ENCODE peak calls at places on chromosomes 5 and 9, in eight cellular contexts. W is uterus, J is spleen, R is lower lobe of right lung, U is fibroblast of pulmonary artery, N is A673, Q is colonic mucosa, S is astrocyte. M is an unnamed sample.

GRCh38 chr9:68473790-68474189 is 66.9 kb downstream of the TMEM252 start:
- DNase-seq in W (no peak), J (no peak), R (no peak), U (no peak), N (no peak), Q (no peak), S (no peak), M (no peak)

GRCh38 chr9:97535771-97536170 is 34.3 kb downstream of the TMOD1 start:
- DNase-seq in W (no peak), J (no peak), R (no peak), U (no peak), N (no peak), Q (no peak), S (no peak), M (no peak)

GRCh38 chr9:87336407-87336806 is 161.3 kb upstream of the DAPK1 start:
- DNase-seq in W (no peak), J (no peak), R (no peak), U (peak), N (peak), Q (no peak), S (no peak), M (no peak)

GRCh38 chr9:38434833-38435232 is 10.6 kb upstream of the IGFBPL1 start:
- DNase-seq in W (no peak), J (no peak), R (no peak), U (no peak), N (no peak), Q (peak), S (no peak), M (no peak)

GRCh38 chr5:78636682-78637081 is 11.9 kb downstream of the LHFPL2 start:
- DNase-seq in W (no peak), J (no peak), R (no peak), U (no peak), N (no peak), Q (no peak), S (no peak), M (no peak)

GRCh38 chr5:58127486-58128220 is 332.2 kb downstream of the PLK2 start:
- DNase-seq in W (no peak), J (no peak), R (no peak), U (no peak), N (no peak), Q (no peak), S (no peak), M (no peak)

GRCh38 chr5:157280927-157281326 is 15.0 kb downstream of the CYFIP2 start:
- DNase-seq in W (no peak), J (no peak), R (no peak), U (peak), N (no peak), Q (no peak), S (peak), M (no peak)

GRCh38 chr9:86452194-86452828 is 98.1 kb upstream of the TUT7 start:
- DNase-seq in W (peak), J (no peak), R (no peak), U (no peak), N (no peak), Q (no peak), S (no peak), M (no peak)

GRCh38 chr9:136762915-136763648 is 1.2 kb downstream of the LCN15 start:
- DNase-seq in W (peak), J (no peak), R (peak), U (peak), N (peak), Q (peak), S (no peak), M (peak)

GRCh38 chr5:115308815-115309214 is 12.4 kb upstream of the CCDC112 start:
- DNase-seq in W (no peak), J (no peak), R (no peak), U (no peak), N (no peak), Q (no peak), S (no peak), M (no peak)

GRCh38 chr5:39412995-39413394 is 11.8 kb downstream of the DAB2 start:
- DNase-seq in W (no peak), J (no peak), R (no peak), U (no peak), N (no peak), Q (no peak), S (no peak), M (no peak)

GRCh38 chr5:113508756-113509155 is 4.7 kb upstream of the YTHDC2 start:
- DNase-seq in W (no peak), J (no peak), R (no peak), U (no peak), N (no peak), Q (no peak), S (peak), M (no peak)

GRCh38 chr9:115640887-115641286 is 512.7 kb upstream of the PAPPA start:
- DNase-seq in W (no peak), J (no peak), R (no peak), U (peak), N (no peak), Q (no peak), S (peak), M (no peak)

GRCh38 chr5:88690619-88691560 is 192.1 kb downstream of the MEF2C start:
- DNase-seq in W (peak), J (peak), R (peak), U (peak), N (peak), Q (peak), S (peak), M (peak)

GRCh38 chr9:20670395-20670794 is 13.7 kb upstream of the FOCAD start:
- DNase-seq in W (no peak), J (no peak), R (no peak), U (no peak), N (no peak), Q (no peak), S (no peak), M (no peak)

GRCh38 chr9:101977614-101978210 is 239.3 kb upstream of the GRIN3A start:
- DNase-seq in W (no peak), J (no peak), R (no peak), U (peak), N (peak), Q (no peak), S (no peak), M (no peak)

GRCh38 chr5:19986036-19986619 is 1.9 kb downstream of the CDH18 start:
- DNase-seq in W (no peak), J (no peak), R (no peak), U (peak), N (no peak), Q (no peak), S (peak), M (no peak)

GRCh38 chr5:175460560-175460959 is 16.6 kb upstream of the DRD1 start:
- DNase-seq in W (no peak), J (no peak), R (no peak), U (no peak), N (no peak), Q (no peak), S (no peak), M (no peak)

GRCh38 chr5:123538670-123539459 is 26.9 kb downstream of the CSNK1G3 start:
- DNase-seq in W (no peak), J (no peak), R (no peak), U (peak), N (peak), Q (no peak), S (peak), M (peak)

GRCh38 chr5:28580616-28581015 is 1542.2 kb upstream of the CDH9 start:
- DNase-seq in W (no peak), J (no peak), R (no peak), U (peak), N (no peak), Q (no peak), S (peak), M (no peak)

GRCh38 chr5:11504794-11505193 is 399.5 kb downstream of the CTNND2 start:
- DNase-seq in W (no peak), J (no peak), R (no peak), U (no peak), N (peak), Q (no peak), S (peak), M (peak)

GRCh38 chr5:151094054-151094858 is 13.4 kb upstream of the TNIP1 start:
- DNase-seq in W (no peak), J (peak), R (no peak), U (peak), N (no peak), Q (peak), S (no peak), M (no peak)

GRCh38 chr9:83304686-83305085 is 233.5 kb downstream of the FRMD3 start:
- DNase-seq in W (peak), J (no peak), R (peak), U (peak), N (peak), Q (peak), S (peak), M (no peak)

GRCh38 chr9:121197135-121197534 is 4.5 kb downstream of the RAB14 start:
- DNase-seq in W (no peak), J (no peak), R (no peak), U (no peak), N (no peak), Q (no peak), S (no peak), M (no peak)

GRCh38 chr5:54524082-54524481 is 6.5 kb downstream of the SNX18 start:
- DNase-seq in W (no peak), J (no peak), R (no peak), U (no peak), N (no peak), Q (no peak), S (no peak), M (no peak)

GRCh38 chr5:38607930-38608545 is 51.6 kb upstream of the LIFR start:
- DNase-seq in W (no peak), J (no peak), R (no peak), U (peak), N (no peak), Q (no peak), S (peak), M (no peak)

GRCh38 chr5:168822745-168823281 is 243.6 kb upstream of the PANK3 start:
- DNase-seq in W (no peak), J (no peak), R (no peak), U (peak), N (peak), Q (no peak), S (peak), M (no peak)

GRCh38 chr5:41465493-41466171 is 44.8 kb downstream of the PLCXD3 start:
- DNase-seq in W (no peak), J (no peak), R (no peak), U (peak), N (no peak), Q (no peak), S (peak), M (no peak)

GRCh38 chr5:87581661-87582060 is 168.9 kb upstream of the CCNH start:
- DNase-seq in W (no peak), J (no peak), R (no peak), U (no peak), N (no peak), Q (no peak), S (no peak), M (no peak)

GRCh38 chr5:38931731-38932130 is 85.9 kb downstream of the OSMR start:
- DNase-seq in W (no peak), J (no peak), R (no peak), U (no peak), N (no peak), Q (no peak), S (peak), M (no peak)

GRCh38 chr9:14320272-14321245 is 6.6 kb upstream of the NFIB start:
- DNase-seq in W (no peak), J (no peak), R (no peak), U (peak), N (peak), Q (peak), S (peak), M (no peak)

GRCh38 chr9:112863214-112863613 is 27.5 kb downstream of the SLC46A2 start:
- DNase-seq in W (no peak), J (peak), R (peak), U (peak), N (no peak), Q (no peak), S (no peak), M (no peak)

GRCh38 chr9:127224178-127224882 is 40.2 kb upstream of the GARNL3 start:
- DNase-seq in W (peak), J (peak), R (peak), U (peak), N (peak), Q (peak), S (peak), M (peak)
- TF ChIP-seq CTCF in W (no peak), J (no peak), R (peak), U (peak), N (no peak), Q (no peak), S (no peak), M (no peak)

GRCh38 chr9:130658893-130659698 is 5.3 kb upstream of the PRDM12 start:
- DNase-seq in W (no peak), J (no peak), R (no peak), U (no peak), N (no peak), Q (no peak), S (no peak), M (no peak)
- TF ChIP-seq CTCF in W (no peak), J (no peak), R (no peak), U (no peak), N (no peak), Q (no peak), S (no peak), M (no peak)

DNA sequence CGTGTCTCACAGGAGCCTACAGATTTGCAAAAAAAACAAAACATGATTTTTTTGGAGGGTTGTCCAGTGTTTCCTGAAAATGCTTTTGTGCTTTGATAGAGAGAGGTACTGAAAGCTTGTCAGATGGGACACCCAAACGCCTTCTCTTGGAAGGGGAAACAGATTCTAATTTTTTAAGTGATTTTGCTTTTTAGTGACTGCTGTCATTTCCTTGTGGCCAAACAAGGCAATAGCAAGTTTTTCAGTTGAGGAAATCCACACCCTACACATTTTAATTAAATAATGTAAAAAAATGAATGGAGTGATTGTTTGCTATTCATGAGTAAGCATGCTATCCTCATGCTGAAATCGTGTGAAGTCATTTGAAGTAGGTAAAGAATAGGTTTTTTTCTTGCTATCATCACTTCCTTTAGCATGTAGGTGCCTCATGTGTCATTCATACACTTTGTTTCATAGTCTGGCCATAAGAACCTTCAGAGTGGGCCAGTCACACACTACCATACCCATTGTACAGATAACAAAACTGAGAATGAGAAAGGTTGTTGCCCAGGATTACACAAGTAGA is 682.7 kb upstream of the WWC1 start:
- DNase-seq in W (no peak), J (no peak), R (no peak), U (no peak), N (no peak), Q (no peak), S (no peak), M (no peak)
- TF ChIP-seq CTCF in W (no peak), J (no peak), R (no peak), U (peak), N (peak), Q (no peak), S (peak), M (no peak)

GRCh38 chr5:321233-321725 is at the start of gene AHRR:
- DNase-seq in W (no peak), J (no peak), R (peak), U (peak), N (peak), Q (peak), S (peak), M (peak)
- TF ChIP-seq CTCF in W (no peak), J (peak), R (peak), U (peak), N (peak), Q (peak), S (no peak), M (peak)